ENCODE peak calls at places on chromosome 13, in ten cellular contexts. J, U, C, T, D, H, L, S, O and X are unnamed samples.

GRCh38 chr13:28528848-28529247 is 33.9 kb upstream of the FLT1 start:
- DNase-seq in J (no peak), U (no peak), C (no peak), T (no peak), D (no peak), H (no peak), L (no peak), S (no peak), O (no peak), X (no peak)

GRCh38 chr13:33489563-33489962 is 204.0 kb upstream of the STARD13 start:
- DNase-seq in J (no peak), U (no peak), C (no peak), T (no peak), D (no peak), H (no peak), L (no peak), S (no peak), O (no peak), X (no peak)

GRCh38 chr13:37905736-37906135 is 36.2 kb upstream of the TRPC4 start:
- DNase-seq in J (no peak), U (no peak), C (no peak), T (no peak), D (peak), H (no peak), L (peak), S (no peak), O (no peak), X (no peak)

GRCh38 chr13:27919934-27920676 is at the start of gene PDX1:
- DNase-seq in J (no peak), U (no peak), C (no peak), T (peak), D (no peak), H (no peak), L (no peak), S (peak), O (no peak), X (no peak)

GRCh38 chr13:60431108-60431700 is 34.2 kb downstream of the TDRD3 start:
- DNase-seq in J (peak), U (no peak), C (peak), T (peak), D (peak), H (no peak), L (peak), S (peak), O (peak), X (peak)

GRCh38 chr13:108527849-108528248 is 101.6 kb upstream of the MYO16 start:
- DNase-seq in J (no peak), U (no peak), C (no peak), T (no peak), D (no peak), H (no peak), L (no peak), S (no peak), O (no peak), X (no peak)

GRCh38 chr13:31436478-31436877 is 236.7 kb downstream of the B3GLCT start:
- DNase-seq in J (no peak), U (no peak), C (no peak), T (no peak), D (peak), H (no peak), L (peak), S (no peak), O (no peak), X (no peak)

GRCh38 chr13:29737061-29737460 is 113.4 kb downstream of the UBL3 start:
- DNase-seq in J (no peak), U (no peak), C (no peak), T (no peak), D (no peak), H (no peak), L (no peak), S (no peak), O (no peak), X (no peak)

GRCh38 chr13:110925023-110925608 is 10.2 kb upstream of the ANKRD10 start:
- DNase-seq in J (no peak), U (no peak), C (no peak), T (no peak), D (no peak), H (peak), L (no peak), S (no peak), O (no peak), X (no peak)

GRCh38 chr13:97318532-97318931 is 96.4 kb downstream of the MBNL2 start:
- DNase-seq in J (no peak), U (no peak), C (no peak), T (no peak), D (no peak), H (no peak), L (no peak), S (no peak), O (no peak), X (no peak)

GRCh38 chr13:96460571-96460970 is 370.7 kb downstream of the HS6ST3 start:
- DNase-seq in J (no peak), U (no peak), C (no peak), T (no peak), D (no peak), H (no peak), L (no peak), S (no peak), O (no peak), X (peak)

GRCh38 chr13:48532146-48532472 is 771 bp downstream of the RCBTB2 start:
- DNase-seq in J (no peak), U (no peak), C (no peak), T (no peak), D (peak), H (no peak), L (peak), S (no peak), O (peak), X (peak)

GRCh38 chr13:44155422-44156293 is 218.0 kb upstream of the SERP2 start:
- DNase-seq in J (no peak), U (peak), C (no peak), T (no peak), D (peak), H (peak), L (peak), S (no peak), O (no peak), X (no peak)

GRCh38 chr13:38686635-38687245 is at the start of gene FREM2:
- DNase-seq in J (no peak), U (no peak), C (no peak), T (peak), D (no peak), H (no peak), L (peak), S (peak), O (no peak), X (no peak)

GRCh38 chr13:78910147-78910546 is 251.2 kb upstream of the OBI1 start:
- DNase-seq in J (no peak), U (no peak), C (no peak), T (no peak), D (no peak), H (no peak), L (no peak), S (no peak), O (no peak), X (no peak)

GRCh38 chr13:110915874-110916670 is 1.2 kb upstream of the ANKRD10 start:
- DNase-seq in J (no peak), U (no peak), C (peak), T (peak), D (peak), H (no peak), L (peak), S (no peak), O (no peak), X (peak)

GRCh38 chr13:30870049-30870884 is 35.8 kb upstream of the MEDAG start:
- DNase-seq in J (peak), U (peak), C (peak), T (peak), D (peak), H (peak), L (peak), S (peak), O (peak), X (peak)

GRCh38 chr13:94559201-94559795 is 36.7 kb downstream of the TGDS start:
- DNase-seq in J (no peak), U (no peak), C (no peak), T (no peak), D (no peak), H (no peak), L (no peak), S (no peak), O (no peak), X (no peak)

GRCh38 chr13:44816701-44817684 is 172.3 kb downstream of the NUFIP1 start:
- DNase-seq in J (peak), U (no peak), C (no peak), T (peak), D (no peak), H (no peak), L (peak), S (no peak), O (no peak), X (no peak)

GRCh38 chr13:50509771-50510441 is 333.6 kb downstream of the DLEU7 start:
- DNase-seq in J (peak), U (no peak), C (no peak), T (no peak), D (no peak), H (no peak), L (peak), S (no peak), O (no peak), X (no peak)

GRCh38 chr13:36332986-36333385 is 13.2 kb downstream of the SPART start:
- DNase-seq in J (no peak), U (no peak), C (no peak), T (peak), D (no peak), H (no peak), L (peak), S (no peak), O (no peak), X (no peak)

GRCh38 chr13:32528358-32528757 is 10.2 kb downstream of the N4BP2L2 start:
- DNase-seq in J (no peak), U (no peak), C (no peak), T (peak), D (peak), H (no peak), L (peak), S (no peak), O (no peak), X (peak)

GRCh38 chr13:101785858-101786257 is 333.4 kb downstream of the ITGBL1 start:
- DNase-seq in J (peak), U (no peak), C (no peak), T (peak), D (peak), H (no peak), L (peak), S (peak), O (no peak), X (no peak)

GRCh38 chr13:100124265-100124664 is 35.4 kb downstream of the PCCA start:
- DNase-seq in J (peak), U (no peak), C (no peak), T (no peak), D (no peak), H (no peak), L (peak), S (no peak), O (no peak), X (peak)

DNA sequence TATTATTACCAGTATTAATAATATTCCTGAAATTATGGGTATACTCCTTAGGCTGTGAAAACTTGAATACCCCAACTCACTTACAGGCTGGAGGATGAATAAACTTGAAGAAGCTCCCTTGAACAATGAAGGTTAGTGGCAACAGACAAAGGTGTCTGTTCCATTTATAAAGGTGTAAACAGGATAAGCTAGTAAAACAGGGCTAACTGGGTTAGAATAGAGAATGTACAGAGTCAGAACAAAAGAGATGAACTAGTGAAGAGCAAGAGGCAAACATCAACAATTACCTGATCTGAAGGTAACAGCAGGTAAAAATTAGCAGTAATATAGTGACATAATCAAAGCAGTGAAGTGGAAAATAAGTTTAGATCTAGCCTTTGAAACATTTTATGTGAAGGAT is 23.2 kb downstream of the MICU2 start:
- DNase-seq in J (no peak), U (no peak), C (no peak), T (no peak), D (no peak), H (no peak), L (no peak), S (no peak), O (no peak), X (no peak)
- H3K4me3 ChIP-seq in J (no peak), U (no peak), C (no peak), T (no peak), D (no peak), H (no peak), L (no peak), S (no peak), O (no peak), X (no peak)

DNA sequence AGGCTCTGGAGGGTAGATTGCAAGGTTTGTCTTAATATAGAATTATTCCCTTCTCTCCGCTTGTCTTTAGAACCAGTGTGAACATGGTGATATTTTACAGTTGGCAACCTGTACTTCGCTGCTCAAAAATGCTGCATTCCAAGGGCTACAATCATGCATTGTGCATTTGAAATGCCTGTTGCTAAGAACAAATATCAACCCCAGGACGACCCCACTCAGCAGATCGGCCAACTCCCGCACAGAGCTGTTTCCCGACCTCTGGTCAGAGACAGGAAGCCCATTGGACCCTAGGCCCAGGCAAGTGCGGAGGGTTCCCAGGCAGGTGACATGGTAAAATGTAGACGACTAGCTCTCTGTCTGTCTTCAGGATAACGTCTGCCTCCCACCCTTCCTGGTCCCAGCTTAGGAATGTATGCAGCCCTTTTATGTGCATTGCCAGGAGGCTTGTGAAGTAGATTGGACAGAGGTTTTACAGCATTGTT is 263.5 kb downstream of the FOXO1 start:
- DNase-seq in J (peak), U (no peak), C (no peak), T (no peak), D (peak), H (no peak), L (peak), S (no peak), O (no peak), X (peak)
- H3K4me3 ChIP-seq in J (no peak), U (peak), C (no peak), T (no peak), D (peak), H (no peak), L (no peak), S (no peak), O (no peak), X (no peak)

GRCh38 chr13:112938680-112939079 is 30.3 kb upstream of the MCF2L start:
- DNase-seq in J (no peak), U (no peak), C (no peak), T (no peak), D (no peak), H (no peak), L (no peak), S (no peak), O (no peak), X (no peak)
- H3K4me3 ChIP-seq in J (no peak), U (no peak), C (no peak), T (no peak), D (no peak), H (no peak), L (no peak), S (no peak), O (no peak), X (no peak)

DNA sequence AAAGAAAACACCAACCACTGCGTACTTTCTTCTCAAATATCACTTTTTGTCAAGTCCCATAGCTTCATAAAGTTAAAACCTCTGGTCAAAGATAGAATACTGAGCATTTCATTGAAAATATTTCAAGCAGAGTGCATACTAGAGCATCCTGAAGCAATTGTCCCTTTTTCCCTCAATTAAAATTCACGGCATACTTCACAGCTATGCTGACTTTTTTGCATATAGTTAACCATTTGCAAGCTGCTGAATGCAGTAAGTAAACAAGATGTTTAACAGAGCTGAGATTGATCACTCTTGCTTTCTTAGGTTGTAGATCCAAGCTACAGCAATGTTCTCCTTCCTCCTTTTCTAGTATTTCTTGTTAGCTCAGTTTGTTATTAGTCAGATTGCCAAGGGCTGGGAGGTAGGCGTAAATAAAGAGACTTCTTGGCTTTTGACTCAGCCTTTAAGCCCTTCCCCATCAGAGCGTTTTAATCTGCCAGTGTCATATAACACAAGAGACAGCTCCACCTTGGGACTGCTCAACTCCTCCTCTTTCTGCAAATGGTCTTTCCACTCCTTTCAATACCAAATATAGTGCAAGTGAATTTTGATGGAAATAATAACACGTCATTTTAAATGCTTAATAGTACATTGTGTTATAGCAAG is at the start of gene SLITRK6:
- DNase-seq in J (peak), U (no peak), C (peak), T (peak), D (peak), H (no peak), L (peak), S (peak), O (peak), X (peak)
- H3K4me3 ChIP-seq in J (no peak), U (no peak), C (no peak), T (peak), D (no peak), H (no peak), L (no peak), S (no peak), O (peak), X (peak)

GRCh38 chr13:34750078-34750703 is 191.9 kb upstream of the NBEA start:
- DNase-seq in J (no peak), U (no peak), C (no peak), T (peak), D (peak), H (no peak), L (peak), S (peak), O (no peak), X (no peak)
- H3K4me3 ChIP-seq in J (peak), U (peak), C (no peak), T (peak), D (no peak), H (peak), L (no peak), S (peak), O (no peak), X (peak)

GRCh38 chr13:42990147-42990990 is 1.7 kb downstream of the EPSTI1 start:
- DNase-seq in J (peak), U (no peak), C (no peak), T (no peak), D (peak), H (no peak), L (no peak), S (no peak), O (no peak), X (no peak)
- H3K4me3 ChIP-seq in J (no peak), U (peak), C (no peak), T (no peak), D (peak), H (peak), L (no peak), S (no peak), O (no peak), X (no peak)